ENCODE peak calls at places on chromosomes 11 and 22, in nine cellular contexts. I, O, C, X, P, Z, V, L and K are unnamed samples.

GRCh38 chr22:19892249-19892879 is 37.7 kb upstream of the GNB1L start:
- DNase-seq in P (no peak), C (no peak), Z (no peak), I (no peak), X (no peak), O (no peak), V (peak), L (peak), K (no peak)

GRCh38 chr22:27644566-27644965 is 157.0 kb downstream of the MN1 start:
- DNase-seq in L (no peak), O (no peak), P (no peak), Z (no peak), C (no peak), X (no peak), I (no peak), V (no peak), K (no peak)

GRCh38 chr11:27196040-27196897 is 155.7 kb downstream of the BBOX1 start:
- DNase-seq in V (no peak), C (no peak), Z (no peak), I (no peak), X (no peak), O (no peak), L (no peak), P (no peak), K (no peak)

GRCh38 chr22:23285236-23285635 is 104.9 kb downstream of the BCR start:
- DNase-seq in L (no peak), Z (no peak), I (no peak), V (no peak), C (no peak), O (no peak), X (no peak), P (no peak), K (no peak)

GRCh38 chr11:116511684-116512083 is 261.1 kb downstream of the BUD13 start:
- DNase-seq in O (no peak), P (no peak), L (no peak), Z (no peak), I (peak), C (no peak), V (no peak), X (no peak), K (no peak)

GRCh38 chr22:19844423-19845368 is 10.0 kb downstream of the GNB1L start:
- DNase-seq in X (no peak), L (no peak), Z (no peak), C (peak), P (peak), V (peak), O (peak), I (peak), K (no peak)

GRCh38 chr11:19820100-19820499 is 107.5 kb downstream of the NAV2 start:
- DNase-seq in P (no peak), Z (no peak), I (no peak), V (no peak), X (no peak), L (no peak), O (no peak), C (no peak), K (no peak)

GRCh38 chr11:74278721-74279148 is 32.7 kb downstream of the P4HA3 start:
- DNase-seq in C (peak), P (no peak), X (no peak), V (peak), Z (peak), O (no peak), L (no peak), I (no peak), K (peak)

GRCh38 chr22:44380716-44381500 is 68.2 kb upstream of the SHISAL1 start:
- DNase-seq in X (no peak), Z (peak), L (no peak), O (no peak), P (peak), I (no peak), C (peak), V (no peak), K (no peak)

GRCh38 chr11:20351151-20351550 is 12.4 kb upstream of the HTATIP2 start:
- DNase-seq in C (no peak), O (no peak), V (no peak), Z (no peak), P (no peak), L (no peak), X (no peak), I (no peak), K (peak)

GRCh38 chr11:1756024-1756561 is 5.7 kb upstream of the IFITM10 start:
- DNase-seq in C (no peak), Z (no peak), O (no peak), I (peak), P (peak), L (no peak), X (no peak), V (no peak), K (no peak)

GRCh38 chr22:24007253-24008021 is 2.2 kb upstream of the GSTT4 start:
- DNase-seq in X (no peak), L (no peak), C (no peak), P (no peak), I (no peak), Z (no peak), O (peak), V (no peak), K (no peak)

GRCh38 chr11:107898270-107898669 is 30.0 kb upstream of the RAB39A start:
- DNase-seq in Z (no peak), C (no peak), X (peak), L (peak), I (no peak), V (peak), P (no peak), O (no peak), K (no peak)

GRCh38 chr11:121421149-121421906 is 30.8 kb upstream of the SORL1 start:
- DNase-seq in Z (no peak), V (no peak), X (no peak), I (no peak), O (no peak), C (no peak), P (no peak), L (no peak), K (no peak)

GRCh38 chr11:95883381-95883780 is 40.5 kb downstream of the MTMR2 start:
- DNase-seq in Z (no peak), I (no peak), L (no peak), O (no peak), V (peak), P (no peak), C (no peak), X (no peak), K (no peak)

GRCh38 chr11:96341237-96342130 is 1.5 kb downstream of the MAML2 start:
- DNase-seq in I (peak), L (peak), Z (peak), O (peak), X (no peak), C (peak), V (peak), P (peak), K (peak)

GRCh38 chr11:35389897-35390462 is 29.4 kb downstream of the SLC1A2 start:
- DNase-seq in Z (no peak), X (no peak), V (no peak), P (no peak), I (no peak), O (no peak), C (no peak), L (no peak), K (no peak)

GRCh38 chr11:70739091-70739490 is 340.8 kb downstream of the CTTN start:
- DNase-seq in P (no peak), O (no peak), X (no peak), C (no peak), L (no peak), I (no peak), Z (no peak), V (no peak), K (no peak)

GRCh38 chr11:46684364-46684763 is 16.1 kb downstream of the ARHGAP1 start:
- DNase-seq in L (no peak), Z (no peak), O (no peak), P (no peak), C (no peak), I (no peak), V (no peak), X (no peak), K (no peak)

GRCh38 chr11:67439321-67440228 is 2.1 kb upstream of the PTPRCAP start:
- DNase-seq in V (peak), P (no peak), X (no peak), C (no peak), O (no peak), I (peak), Z (no peak), L (peak), K (peak)

GRCh38 chr11:16924826-16925494 is 89.3 kb downstream of the PLEKHA7 start:
- DNase-seq in O (peak), X (peak), V (no peak), C (peak), I (peak), P (no peak), Z (peak), L (peak), K (peak)

GRCh38 chr11:61000426-61000825 is 28.9 kb downstream of the CD6 start:
- DNase-seq in V (no peak), I (no peak), O (no peak), P (peak), X (no peak), L (no peak), C (no peak), Z (no peak), K (no peak)

GRCh38 chr11:103257360-103257759 is 148.1 kb downstream of the DYNC2H1 start:
- DNase-seq in O (no peak), C (no peak), V (peak), P (no peak), L (peak), I (no peak), X (peak), Z (no peak), K (no peak)

GRCh38 chr11:37504925-37505324 is 906.9 kb upstream of the RAG2 start:
- DNase-seq in I (no peak), V (no peak), C (no peak), P (no peak), X (no peak), Z (no peak), L (no peak), O (no peak), K (no peak)

GRCh38 chr11:125410091-125410490 is 86.0 kb downstream of the FEZ1 start:
- DNase-seq in I (no peak), V (no peak), P (peak), Z (peak), C (no peak), L (no peak), X (no peak), O (peak), K (no peak)

GRCh38 chr22:43126506-43127165 is 16.1 kb downstream of the BIK start:
- DNase-seq in V (peak), Z (no peak), C (no peak), X (peak), O (no peak), I (peak), L (peak), P (no peak), K (peak)

DNA sequence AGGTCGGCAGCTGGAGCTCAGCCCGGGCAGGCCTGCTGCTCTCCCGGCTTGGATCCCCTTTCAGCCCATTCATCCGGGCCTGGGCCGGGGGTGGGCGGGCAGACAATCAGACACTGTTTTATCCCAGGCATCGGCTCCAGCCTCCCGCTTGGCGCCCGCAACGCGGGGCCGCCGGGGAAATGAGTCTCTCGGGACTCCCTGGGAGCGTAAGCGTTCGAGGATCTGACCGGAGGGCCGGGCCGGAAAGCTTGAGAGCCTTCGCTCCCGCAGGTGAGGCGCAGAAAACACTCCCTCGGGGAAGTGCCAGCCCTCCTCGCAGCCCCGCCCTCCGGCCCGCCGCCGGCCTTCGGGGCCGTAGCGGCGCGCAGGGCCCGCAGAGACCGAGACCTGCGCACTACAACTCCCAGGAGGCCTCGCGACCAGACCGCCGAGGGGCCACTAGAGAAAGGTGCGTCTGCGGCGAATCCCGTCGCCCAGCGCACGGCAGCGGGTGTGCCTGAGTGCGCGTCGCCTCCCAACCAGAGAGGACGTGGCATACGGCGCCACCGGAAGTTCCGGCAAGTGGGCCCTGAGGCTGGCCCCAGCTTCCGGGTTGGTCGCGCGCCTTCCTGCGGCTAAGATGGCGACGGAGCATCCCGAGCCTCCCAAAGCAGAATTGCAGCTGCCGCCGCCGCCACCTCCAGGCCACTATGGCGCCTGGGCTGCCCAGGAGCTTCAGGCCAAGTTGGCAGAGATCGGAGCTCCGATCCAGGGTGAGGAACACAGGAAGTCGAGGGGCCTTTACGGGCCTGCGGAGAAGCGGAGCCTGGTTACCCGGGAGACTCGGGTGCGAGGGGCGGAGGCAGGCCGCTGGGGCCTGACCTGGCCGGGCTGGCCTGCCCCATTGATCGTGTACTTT is at the start of gene SF3B2:
- DNase-seq in L (peak), O (peak), Z (peak), I (peak), P (peak), V (peak), X (peak), C (peak), K (peak)
- TF ChIP-seq POLR2A in L (peak), O (peak), Z (peak), I (no peak), P (peak), V (peak), X (peak), C (peak), K (peak)

GRCh38 chr11:724733-725386 is 18.8 kb downstream of the EPS8L2 start:
- DNase-seq in C (no peak), I (no peak), L (no peak), X (no peak), Z (no peak), O (no peak), V (no peak), P (no peak), K (no peak)

GRCh38 chr11:724063-724732 is 18.2 kb downstream of the EPS8L2 start:
- DNase-seq in L (no peak), C (no peak), P (peak), I (no peak), Z (peak), X (no peak), V (no peak), O (no peak), K (no peak)

GRCh38 chr11:726278-726915 is 20.4 kb downstream of the EPS8L2 start:
- DNase-seq in Z (peak), O (peak), I (peak), V (no peak), L (no peak), C (peak), P (peak), X (no peak), K (peak)

GRCh38 chr11:727281-727701 is 20.0 kb upstream of the TALDO1 start:
- DNase-seq in X (no peak), V (no peak), O (no peak), C (no peak), Z (peak), I (no peak), L (no peak), P (no peak), K (no peak)

DNA sequence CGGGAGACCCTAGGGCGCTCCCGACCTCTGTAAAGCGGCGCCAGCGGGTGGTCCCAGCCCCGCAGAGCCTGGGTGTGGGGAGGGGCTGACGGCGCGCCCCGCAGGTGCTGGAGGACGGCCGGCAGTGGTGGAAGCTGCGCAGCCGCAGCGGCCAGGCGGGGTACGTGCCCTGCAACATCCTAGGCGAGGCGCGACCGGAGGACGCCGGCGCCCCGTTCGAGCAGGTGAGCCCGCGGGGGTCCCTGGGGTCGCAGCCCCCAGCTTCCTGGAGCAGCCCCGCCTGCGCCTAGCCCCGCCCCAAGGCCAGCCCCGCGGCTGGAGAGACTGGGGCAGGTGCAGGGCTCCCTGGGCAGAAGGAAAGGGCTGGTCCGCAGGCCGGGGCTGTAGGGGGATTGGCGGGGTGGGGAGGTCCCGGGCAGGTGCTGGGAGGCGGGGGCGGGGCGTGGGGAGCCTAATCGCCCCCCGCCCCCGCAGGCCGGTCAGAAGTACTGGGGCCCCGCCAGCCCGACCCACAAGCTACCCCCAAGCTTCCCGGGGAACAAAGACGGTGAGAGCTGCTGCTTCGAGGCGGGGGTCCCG is 19.7 kb downstream of the EPS8L2 start:
- DNase-seq in X (no peak), Z (no peak), P (peak), L (no peak), I (no peak), O (no peak), C (no peak), V (no peak), K (no peak)
- TF ChIP-seq POLR2AphosphoS5 in X (no peak), Z (no peak), P (no peak), L (no peak), I (no peak), O (no peak), C (no peak), V (no peak), K (no peak)

GRCh38 chr22:37906364-37907008 is 389 bp downstream of the MICALL1 start:
- DNase-seq in O (no peak), P (peak), I (no peak), C (peak), Z (no peak), V (no peak), L (no peak), X (no peak), K (peak)
- TF ChIP-seq POLR2A in O (no peak), P (no peak), I (no peak), C (no peak), Z (peak), V (peak), L (no peak), X (no peak), K (no peak)

GRCh38 chr11:118169300-118170140 is 6.9 kb downstream of the SCN2B start:
- DNase-seq in I (no peak), O (no peak), Z (no peak), P (no peak), L (no peak), V (no peak), X (no peak), C (no peak), K (no peak)
- TF ChIP-seq POLR2AphosphoS5 in I (no peak), O (no peak), Z (no peak), P (no peak), L (no peak), V (no peak), X (no peak), C (no peak), K (no peak)